ENCODE peak calls at places on chromosomes 2 and 18, in four cellular contexts. One of them, this sample, is unnamed.

GRCh38 chr2:172143817-172144216 is 41.1 kb upstream of the DLX2 start:
- DNase-seq in GM06990: no peak
- DNase-seq in stimulated activated CD8-positive, alpha-beta memory T cell treated with anti-CD3 and anti-CD28 coated beads, Interleukin-7, amount 100 ng/mL, for 1 hour: no peak
- DNase-seq in stimulated activated naive CD4-positive, alpha-beta T cell: no peak
- DNase-seq in this sample: no peak

GRCh38 chr18:48409591-48410094 is 460 bp upstream of the ZBTB7C start:
- DNase-seq in GM06990: peak
- DNase-seq in stimulated activated CD8-positive, alpha-beta memory T cell treated with anti-CD3 and anti-CD28 coated beads, Interleukin-7, amount 100 ng/mL, for 1 hour: no peak
- DNase-seq in stimulated activated naive CD4-positive, alpha-beta T cell: no peak
- DNase-seq in this sample: no peak

GRCh38 chr2:189086710-189087109 is 92.9 kb downstream of the COL5A2 start:
- DNase-seq in GM06990: no peak
- DNase-seq in stimulated activated CD8-positive, alpha-beta memory T cell treated with anti-CD3 and anti-CD28 coated beads, Interleukin-7, amount 100 ng/mL, for 1 hour: no peak
- DNase-seq in stimulated activated naive CD4-positive, alpha-beta T cell: no peak
- DNase-seq in this sample: no peak

GRCh38 chr18:55763298-55763697 is 175.3 kb upstream of the TCF4 start:
- DNase-seq in GM06990: no peak
- DNase-seq in stimulated activated CD8-positive, alpha-beta memory T cell treated with anti-CD3 and anti-CD28 coated beads, Interleukin-7, amount 100 ng/mL, for 1 hour: no peak
- DNase-seq in stimulated activated naive CD4-positive, alpha-beta T cell: no peak
- DNase-seq in this sample: no peak

GRCh38 chr2:3168230-3168891 is 209.3 kb downstream of the EIPR1 start:
- DNase-seq in GM06990: no peak
- DNase-seq in stimulated activated CD8-positive, alpha-beta memory T cell treated with anti-CD3 and anti-CD28 coated beads, Interleukin-7, amount 100 ng/mL, for 1 hour: no peak
- DNase-seq in stimulated activated naive CD4-positive, alpha-beta T cell: no peak
- DNase-seq in this sample: no peak

GRCh38 chr2:11503354-11503927 is 30.4 kb upstream of the GREB1 start:
- DNase-seq in GM06990: no peak
- DNase-seq in stimulated activated CD8-positive, alpha-beta memory T cell treated with anti-CD3 and anti-CD28 coated beads, Interleukin-7, amount 100 ng/mL, for 1 hour: no peak
- DNase-seq in stimulated activated naive CD4-positive, alpha-beta T cell: no peak
- DNase-seq in this sample: no peak

GRCh38 chr2:106956879-106957278 is 70.9 kb upstream of the ST6GAL2 start:
- DNase-seq in GM06990: no peak
- DNase-seq in stimulated activated CD8-positive, alpha-beta memory T cell treated with anti-CD3 and anti-CD28 coated beads, Interleukin-7, amount 100 ng/mL, for 1 hour: no peak
- DNase-seq in stimulated activated naive CD4-positive, alpha-beta T cell: no peak
- DNase-seq in this sample: no peak

GRCh38 chr18:43661570-43661969 is 384.3 kb upstream of the SYT4 start:
- DNase-seq in GM06990: no peak
- DNase-seq in stimulated activated CD8-positive, alpha-beta memory T cell treated with anti-CD3 and anti-CD28 coated beads, Interleukin-7, amount 100 ng/mL, for 1 hour: no peak
- DNase-seq in stimulated activated naive CD4-positive, alpha-beta T cell: no peak
- DNase-seq in this sample: no peak

This sample was measured in cerebellar nuclear complex.